ENCODE peak calls at places on chromosomes 7 and 10, in five cellular contexts. V is SHP77; H is NCI-H2029; B is kidney epithelial cell; Q is Jurkat, Clone E6-1. E is an unnamed sample.

GRCh38 chr10:86400705-86401587 is 34.4 kb upstream of the GRID1 start:
- DNase-seq in V (no peak), H (no peak), B (no peak), Q (no peak), E (no peak)

GRCh38 chr7:69254643-69255042 is 343.6 kb upstream of the AUTS2 start:
- DNase-seq in V (no peak), H (no peak), B (no peak), Q (no peak), E (no peak)

GRCh38 chr7:42107484-42107883 is 129.5 kb downstream of the GLI3 start:
- DNase-seq in V (no peak), H (no peak), B (no peak), Q (no peak), E (peak)

GRCh38 chr10:53521081-53521480 is 748.5 kb upstream of the MBL2 start:
- DNase-seq in V (no peak), H (no peak), B (no peak), Q (no peak), E (no peak)

GRCh38 chr7:44176486-44176885 is 12.8 kb downstream of the GCK start:
- DNase-seq in V (no peak), H (no peak), B (no peak), Q (no peak), E (no peak)

GRCh38 chr7:23020742-23021401 is 6.9 kb upstream of the HYCC1 start:
- DNase-seq in V (no peak), H (no peak), B (no peak), Q (no peak), E (peak)

GRCh38 chr7:157168571-157168970 is 29.8 kb downstream of the UBE3C start:
- DNase-seq in V (no peak), H (no peak), B (no peak), Q (no peak), E (no peak)

GRCh38 chr10:95133997-95134396 is 60.0 kb upstream of the ACSM6 start:
- DNase-seq in V (no peak), H (no peak), B (no peak), Q (no peak), E (no peak)

GRCh38 chr10:1230138-1230537 is 174.0 kb downstream of the WDR37 start:
- DNase-seq in V (no peak), H (no peak), B (no peak), Q (no peak), E (no peak)

GRCh38 chr7:102834999-102835398 is 77.8 kb upstream of the LRRC17 start:
- DNase-seq in V (no peak), H (no peak), B (peak), Q (no peak), E (peak)

GRCh38 chr7:2980406-2981102 is 63.1 kb downstream of the CARD11 start:
- DNase-seq in V (no peak), H (no peak), B (no peak), Q (no peak), E (no peak)

GRCh38 chr7:16817536-16817935 is 12.7 kb upstream of the AGR2 start:
- DNase-seq in V (no peak), H (peak), B (peak), Q (no peak), E (peak)

GRCh38 chr10:59135275-59135674 is 41.2 kb upstream of the PHYHIPL start:
- DNase-seq in V (no peak), H (no peak), B (no peak), Q (no peak), E (no peak)

GRCh38 chr10:17226891-17227303 is 1.1 kb upstream of the VIM start:
- DNase-seq in V (no peak), H (no peak), B (no peak), Q (no peak), E (no peak)

GRCh38 chr7:84412161-84412969 is 217.8 kb upstream of the SEMA3A start:
- DNase-seq in V (no peak), H (no peak), B (peak), Q (no peak), E (peak)

E was measured in RWPE1.